ENCODE peak calls at places on chromosomes 13 and 19, in nine cellular contexts. One of them, this sample, is unnamed.

GRCh38 chr13:25018729-25019115 is 77.2 kb upstream of the PABPC3 start:
- DNase-seq in CD4-positive, alpha-beta memory T cell: no peak
- DNase-seq in heart left ventricle: no peak
- DNase-seq in CD8-positive, alpha-beta memory T cell: no peak
- DNase-seq in colonic mucosa: peak; percentile 23
- DNase-seq in mucosa of descending colon: no peak
- DNase-seq in psoas muscle: no peak
- DNase-seq in SK-N-SH: no peak
- DNase-seq in breast epithelium: no peak
- DNase-seq in this sample: no peak

GRCh38 chr13:52085416-52085815 is 43.5 kb downstream of the NEK5 start:
- DNase-seq in CD4-positive, alpha-beta memory T cell: no peak
- DNase-seq in heart left ventricle: no peak
- DNase-seq in CD8-positive, alpha-beta memory T cell: no peak
- DNase-seq in colonic mucosa: no peak
- DNase-seq in mucosa of descending colon: no peak
- DNase-seq in psoas muscle: no peak
- DNase-seq in SK-N-SH: no peak
- DNase-seq in breast epithelium: no peak
- DNase-seq in this sample: no peak

GRCh38 chr19:4988770-4989251 is 19.9 kb downstream of the KDM4B start:
- DNase-seq in CD4-positive, alpha-beta memory T cell: no peak
- DNase-seq in heart left ventricle: no peak
- DNase-seq in CD8-positive, alpha-beta memory T cell: no peak
- DNase-seq in colonic mucosa: no peak
- DNase-seq in mucosa of descending colon: no peak
- DNase-seq in psoas muscle: peak; percentile 84
- DNase-seq in SK-N-SH: no peak
- DNase-seq in breast epithelium: no peak
- DNase-seq in this sample: no peak

GRCh38 chr19:19334063-19334988 is 13.7 kb downstream of the MAU2 start:
- DNase-seq in CD4-positive, alpha-beta memory T cell: no peak
- DNase-seq in heart left ventricle: no peak
- DNase-seq in CD8-positive, alpha-beta memory T cell: no peak
- DNase-seq in colonic mucosa: no peak
- DNase-seq in mucosa of descending colon: no peak
- DNase-seq in psoas muscle: no peak
- DNase-seq in SK-N-SH: no peak
- DNase-seq in breast epithelium: no peak
- DNase-seq in this sample: no peak

GRCh38 chr13:80556291-80556690 is 215.4 kb upstream of the SPRY2 start:
- DNase-seq in CD4-positive, alpha-beta memory T cell: no peak
- DNase-seq in heart left ventricle: no peak
- DNase-seq in CD8-positive, alpha-beta memory T cell: no peak
- DNase-seq in colonic mucosa: no peak
- DNase-seq in mucosa of descending colon: no peak
- DNase-seq in psoas muscle: no peak
- DNase-seq in SK-N-SH: no peak
- DNase-seq in breast epithelium: no peak
- DNase-seq in this sample: no peak

GRCh38 chr13:29718694-29719093 is 123.2 kb upstream of the SLC7A1 start:
- DNase-seq in CD4-positive, alpha-beta memory T cell: no peak
- DNase-seq in heart left ventricle: no peak
- DNase-seq in CD8-positive, alpha-beta memory T cell: no peak
- DNase-seq in colonic mucosa: no peak
- DNase-seq in mucosa of descending colon: no peak
- DNase-seq in psoas muscle: no peak
- DNase-seq in SK-N-SH: no peak
- DNase-seq in breast epithelium: no peak
- DNase-seq in this sample: no peak

GRCh38 chr13:76225815-76226489 is 589.8 kb downstream of the LMO7 start:
- DNase-seq in CD4-positive, alpha-beta memory T cell: no peak
- DNase-seq in heart left ventricle: peak; percentile 49
- DNase-seq in CD8-positive, alpha-beta memory T cell: no peak
- DNase-seq in colonic mucosa: no peak
- DNase-seq in mucosa of descending colon: no peak
- DNase-seq in psoas muscle: peak; percentile 79
- DNase-seq in SK-N-SH: no peak
- DNase-seq in breast epithelium: no peak
- DNase-seq in this sample: no peak

GRCh38 chr13:41552031-41552430 is 94.7 kb downstream of the RGCC start:
- DNase-seq in CD4-positive, alpha-beta memory T cell: no peak
- DNase-seq in heart left ventricle: no peak
- DNase-seq in CD8-positive, alpha-beta memory T cell: no peak
- DNase-seq in colonic mucosa: no peak
- DNase-seq in mucosa of descending colon: no peak
- DNase-seq in psoas muscle: no peak
- DNase-seq in SK-N-SH: peak; percentile 62
- DNase-seq in breast epithelium: no peak
- DNase-seq in this sample: no peak

GRCh38 chr19:46913852-46914430 is 53.1 kb downstream of the ARHGAP35 start:
- DNase-seq in CD4-positive, alpha-beta memory T cell: peak; percentile 24
- DNase-seq in heart left ventricle: no peak
- DNase-seq in CD8-positive, alpha-beta memory T cell: peak; percentile 11
- DNase-seq in colonic mucosa: no peak
- DNase-seq in mucosa of descending colon: no peak
- DNase-seq in psoas muscle: no peak
- DNase-seq in SK-N-SH: no peak
- DNase-seq in breast epithelium: no peak
- DNase-seq in this sample: no peak

GRCh38 chr13:110471833-110472162 is 89.7 kb downstream of the RAB20 start:
- DNase-seq in CD4-positive, alpha-beta memory T cell: no peak
- DNase-seq in heart left ventricle: peak; percentile 64
- DNase-seq in CD8-positive, alpha-beta memory T cell: no peak
- DNase-seq in colonic mucosa: peak; percentile 57
- DNase-seq in mucosa of descending colon: peak; percentile 38
- DNase-seq in psoas muscle: peak; percentile 70
- DNase-seq in SK-N-SH: no peak
- DNase-seq in breast epithelium: no peak
- DNase-seq in this sample: no peak

GRCh38 chr13:23753523-23753922 is 135.7 kb downstream of the MIPEP start:
- DNase-seq in CD4-positive, alpha-beta memory T cell: no peak
- DNase-seq in heart left ventricle: no peak
- DNase-seq in CD8-positive, alpha-beta memory T cell: no peak
- DNase-seq in colonic mucosa: no peak
- DNase-seq in mucosa of descending colon: no peak
- DNase-seq in psoas muscle: no peak
- DNase-seq in SK-N-SH: no peak
- DNase-seq in breast epithelium: no peak
- DNase-seq in this sample: no peak

GRCh38 chr19:4654437-4655361 is 15.4 kb downstream of the TNFAIP8L1 start:
- DNase-seq in CD4-positive, alpha-beta memory T cell: no peak
- DNase-seq in heart left ventricle: no peak
- DNase-seq in CD8-positive, alpha-beta memory T cell: no peak
- DNase-seq in colonic mucosa: no peak
- DNase-seq in mucosa of descending colon: no peak
- DNase-seq in psoas muscle: no peak
- DNase-seq in SK-N-SH: no peak
- DNase-seq in breast epithelium: no peak
- DNase-seq in this sample: no peak

GRCh38 chr19:6249296-6249695 is 30.5 kb downstream of the MLLT1 start:
- DNase-seq in CD4-positive, alpha-beta memory T cell: no peak
- DNase-seq in heart left ventricle: no peak
- DNase-seq in CD8-positive, alpha-beta memory T cell: no peak
- DNase-seq in colonic mucosa: no peak
- DNase-seq in mucosa of descending colon: peak; percentile 34
- DNase-seq in psoas muscle: no peak
- DNase-seq in SK-N-SH: no peak
- DNase-seq in breast epithelium: no peak
- DNase-seq in this sample: no peak

GRCh38 chr19:39795001-39795400 is 16.3 kb downstream of the LEUTX start:
- DNase-seq in CD4-positive, alpha-beta memory T cell: no peak
- DNase-seq in heart left ventricle: no peak
- DNase-seq in CD8-positive, alpha-beta memory T cell: no peak
- DNase-seq in colonic mucosa: no peak
- DNase-seq in mucosa of descending colon: no peak
- DNase-seq in psoas muscle: no peak
- DNase-seq in SK-N-SH: no peak
- DNase-seq in breast epithelium: no peak
- DNase-seq in this sample: no peak

GRCh38 chr13:43316997-43317396 is 293.6 kb downstream of the DNAJC15 start:
- DNase-seq in CD4-positive, alpha-beta memory T cell: no peak
- DNase-seq in heart left ventricle: peak; percentile 22
- DNase-seq in CD8-positive, alpha-beta memory T cell: no peak
- DNase-seq in colonic mucosa: no peak
- DNase-seq in mucosa of descending colon: no peak
- DNase-seq in psoas muscle: peak; percentile 72
- DNase-seq in SK-N-SH: peak; percentile 80
- DNase-seq in breast epithelium: no peak
- DNase-seq in this sample: no peak

DNA sequence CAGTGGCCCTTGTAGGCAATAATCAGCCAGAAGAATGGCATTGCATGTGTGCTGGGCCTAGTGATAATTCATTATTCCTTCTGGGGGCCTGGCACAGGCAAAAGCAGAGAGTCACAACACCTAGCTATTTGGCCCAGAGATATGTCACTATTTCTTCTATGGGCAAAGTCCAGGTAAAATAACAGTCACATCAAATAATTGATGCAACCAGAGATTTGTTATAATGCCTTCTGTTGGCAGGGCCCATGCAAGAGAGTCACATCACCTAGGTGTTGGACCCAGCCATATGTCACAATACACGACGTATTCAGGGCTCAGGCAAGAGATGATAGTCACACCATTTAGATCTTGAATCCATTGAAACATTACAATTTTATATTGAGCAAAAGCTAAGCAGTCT is 66.1 kb downstream of the ZNF726 start:
- DNase-seq in CD4-positive, alpha-beta memory T cell: no peak
- DNase-seq in heart left ventricle: no peak
- DNase-seq in CD8-positive, alpha-beta memory T cell: no peak
- DNase-seq in colonic mucosa: no peak
- DNase-seq in mucosa of descending colon: no peak
- DNase-seq in psoas muscle: no peak
- DNase-seq in SK-N-SH: no peak
- DNase-seq in breast epithelium: no peak
- DNase-seq in this sample: no peak
- H3K9me3 ChIP-seq in CD4-positive, alpha-beta memory T cell: no peaks in the 10 kb centered on the region
- H3K9me3 ChIP-seq in heart left ventricle: no peaks in the 10 kb centered on the region
- H3K9me3 ChIP-seq in CD8-positive, alpha-beta memory T cell: no peaks in the 10 kb centered on the region
- H3K9me3 ChIP-seq in colonic mucosa: no peaks in the 10 kb centered on the region
- H3K9me3 ChIP-seq in mucosa of descending colon: no peaks in the 10 kb centered on the region
- H3K9me3 ChIP-seq in psoas muscle: no peaks in the 10 kb centered on the region
- H3K9me3 ChIP-seq in SK-N-SH: no peaks in the 10 kb centered on the region
- H3K9me3 ChIP-seq in breast epithelium: no peaks in the 10 kb centered on the region
- H3K9me3 ChIP-seq in this sample: no peaks in the 10 kb centered on the region

DNA sequence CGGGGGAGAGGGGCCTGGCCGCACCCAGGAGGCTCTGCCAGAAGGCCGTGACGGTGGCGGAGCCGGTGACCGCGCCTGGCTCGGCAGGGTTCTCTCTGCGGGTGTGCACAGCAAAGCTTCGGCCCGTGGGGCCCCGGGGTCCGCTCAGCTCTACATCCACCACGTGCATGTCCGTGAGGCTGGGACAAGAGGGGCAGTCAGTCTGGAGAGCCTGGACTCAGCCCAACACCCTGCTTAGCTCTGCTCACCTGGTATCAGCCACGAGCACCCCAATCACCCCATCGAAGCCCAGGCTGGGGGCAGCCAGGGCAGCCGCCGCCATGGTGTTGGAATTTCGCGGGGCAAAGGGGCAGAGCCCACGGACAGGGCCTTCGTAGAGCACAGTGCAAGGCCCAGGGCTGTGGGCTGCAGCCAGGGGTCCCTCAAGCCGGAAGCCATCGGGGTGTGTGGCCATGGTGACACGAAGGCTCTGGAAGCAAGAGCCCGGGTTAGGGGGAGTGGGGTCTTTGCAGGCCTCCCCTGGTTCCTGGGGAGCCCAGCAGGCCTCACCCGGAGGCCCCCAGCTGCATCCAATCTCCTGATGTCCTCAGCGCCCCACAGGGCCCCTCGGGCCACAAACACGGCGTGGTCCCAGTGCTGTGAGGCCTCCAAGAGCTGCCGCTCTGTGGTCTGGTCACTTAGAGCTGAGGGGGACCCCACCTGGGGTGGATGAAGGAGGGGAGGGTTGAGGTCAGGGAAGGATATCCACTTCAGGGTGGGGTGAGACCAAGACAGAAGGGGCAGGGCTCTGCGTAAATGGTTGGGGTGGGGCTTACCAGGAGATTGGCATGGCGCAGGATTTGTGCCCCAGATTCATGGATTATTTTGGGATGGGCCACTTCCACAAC is 1.4 kb downstream of the ASPDH start:
- DNase-seq in CD4-positive, alpha-beta memory T cell: no peak
- DNase-seq in heart left ventricle: no peak
- DNase-seq in CD8-positive, alpha-beta memory T cell: no peak
- DNase-seq in colonic mucosa: no peak
- DNase-seq in mucosa of descending colon: peak; percentile 64
- DNase-seq in psoas muscle: no peak
- DNase-seq in SK-N-SH: no peak
- DNase-seq in breast epithelium: no peak
- DNase-seq in this sample: no peak
- H3K4me3 ChIP-seq in CD4-positive, alpha-beta memory T cell: no peak overlapping the region
- H3K4me3 ChIP-seq in heart left ventricle: no peak overlapping the region
- H3K4me3 ChIP-seq in CD8-positive, alpha-beta memory T cell: peak overlapping the region; percentile 67
- H3K4me3 ChIP-seq in colonic mucosa: peak overlapping the region; percentile 63
- H3K4me3 ChIP-seq in mucosa of descending colon: no peak overlapping the region
- H3K4me3 ChIP-seq in psoas muscle: peak overlapping the region; percentile 88
- H3K4me3 ChIP-seq in SK-N-SH: no peak overlapping the region
- H3K4me3 ChIP-seq in breast epithelium: peak overlapping the region; percentile 92
- H3K4me3 ChIP-seq in this sample: no peak overlapping the region

DNA sequence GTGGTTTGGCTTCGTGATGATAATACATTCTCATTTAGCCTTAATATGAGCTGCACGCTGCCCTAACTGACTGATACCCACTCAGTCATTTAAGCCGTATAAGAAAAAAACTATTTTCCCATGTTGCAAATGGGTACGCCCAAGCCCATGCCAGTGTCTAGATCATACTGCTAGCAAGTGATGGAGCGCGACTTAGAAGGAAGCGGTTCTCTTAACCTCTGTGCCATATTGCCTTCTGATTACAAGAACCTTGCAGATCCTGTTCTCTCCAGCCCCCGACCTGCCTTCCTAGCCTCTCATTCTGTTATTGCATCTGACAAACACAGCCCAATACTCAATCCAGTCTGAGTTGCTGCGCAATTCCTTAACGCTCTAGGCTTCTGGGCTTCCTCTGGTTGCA is 603 bp downstream of the GPALPP1 start:
- DNase-seq in CD4-positive, alpha-beta memory T cell: no peak
- DNase-seq in heart left ventricle: no peak
- DNase-seq in CD8-positive, alpha-beta memory T cell: peak; percentile 1
- DNase-seq in colonic mucosa: no peak
- DNase-seq in mucosa of descending colon: no peak
- DNase-seq in psoas muscle: no peak
- DNase-seq in SK-N-SH: peak; percentile 22
- DNase-seq in breast epithelium: no peak
- DNase-seq in this sample: no peak
- H3K4me1 ChIP-seq in CD4-positive, alpha-beta memory T cell: peaks cover 37% of the 10 kb centered on the region
- H3K4me1 ChIP-seq in heart left ventricle: peaks cover 21% of the 10 kb centered on the region
- H3K4me1 ChIP-seq in CD8-positive, alpha-beta memory T cell: peaks cover 26% of the 10 kb centered on the region
- H3K4me1 ChIP-seq in colonic mucosa: peaks cover 15% of the 10 kb centered on the region
- H3K4me1 ChIP-seq in mucosa of descending colon: peaks cover 22% of the 10 kb centered on the region
- H3K4me1 ChIP-seq in psoas muscle: peaks cover 40% of the 10 kb centered on the region
- H3K4me1 ChIP-seq in SK-N-SH: peaks cover 15% of the 10 kb centered on the region
- H3K4me1 ChIP-seq in breast epithelium: peaks cover 12% of the 10 kb centered on the region
- H3K4me1 ChIP-seq in this sample: peaks cover 16% of the 10 kb centered on the region

DNA sequence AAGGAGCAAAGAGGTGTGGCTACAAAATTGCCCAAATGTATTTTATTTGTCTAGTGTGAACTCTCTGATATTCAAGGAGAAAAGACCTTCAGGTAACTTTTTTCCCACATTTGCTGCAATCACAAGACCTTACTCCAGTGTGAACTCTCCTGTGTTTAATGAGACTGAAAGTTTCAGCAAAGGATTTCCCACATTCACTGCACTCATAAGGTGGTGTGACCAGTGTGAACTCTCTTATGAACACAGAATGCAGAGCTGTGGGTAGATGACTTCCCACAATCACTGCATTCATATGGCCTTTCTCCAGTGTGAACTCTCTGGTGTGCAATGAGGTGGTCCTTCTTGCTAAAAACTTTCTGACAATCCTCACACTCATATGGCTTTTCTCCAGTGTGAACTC is 16.4 kb downstream of the ZNF814 start:
- DNase-seq in CD4-positive, alpha-beta memory T cell: no peak
- DNase-seq in heart left ventricle: no peak
- DNase-seq in CD8-positive, alpha-beta memory T cell: no peak
- DNase-seq in colonic mucosa: no peak
- DNase-seq in mucosa of descending colon: no peak
- DNase-seq in psoas muscle: no peak
- DNase-seq in SK-N-SH: no peak
- DNase-seq in breast epithelium: no peak
- DNase-seq in this sample: no peak
- H3K9me3 ChIP-seq in CD4-positive, alpha-beta memory T cell: peaks cover 5% of the 10 kb centered on the region
- H3K9me3 ChIP-seq in heart left ventricle: no peaks in the 10 kb centered on the region
- H3K9me3 ChIP-seq in CD8-positive, alpha-beta memory T cell: peaks cover 63% of the 10 kb centered on the region
- H3K9me3 ChIP-seq in colonic mucosa: peaks cover 17% of the 10 kb centered on the region
- H3K9me3 ChIP-seq in mucosa of descending colon: peaks cover 92% of the 10 kb centered on the region
- H3K9me3 ChIP-seq in psoas muscle: peaks cover 43% of the 10 kb centered on the region
- H3K9me3 ChIP-seq in SK-N-SH: peaks cover 15% of the 10 kb centered on the region
- H3K9me3 ChIP-seq in breast epithelium: peaks cover 87% of the 10 kb centered on the region
- H3K9me3 ChIP-seq in this sample: peaks cover 70% of the 10 kb centered on the region